ENCODE peak calls at places on chromosomes 3 and 15, in seven cellular contexts. C, V, H, K, I, S and P are unnamed samples.
A peak's percentile ranks its signal among the peaks of the same experiment; 100 is the strongest.

GRCh38 chr3:171851685-171852084 is 8.5 kb downstream of the TMEM212 start:
- DNase-seq in K (peak; percentile 31), V (no peak), I (no peak), S (no peak), C (no peak), H (no peak), P (no peak)

GRCh38 chr15:70029297-70029701 is 68.4 kb downstream of the TLE3 start:
- DNase-seq in S (no peak), K (no peak), V (no peak), C (no peak), H (no peak), I (no peak), P (no peak)

GRCh38 chr15:64864080-64864479 is 22.4 kb downstream of the PLEKHO2 start:
- DNase-seq in S (no peak), V (no peak), I (no peak), C (no peak), H (no peak), K (no peak), P (no peak)

GRCh38 chr15:90701880-90702630 is 15.1 kb upstream of the BLM start:
- DNase-seq in I (peak; percentile 49), K (peak; percentile 83), C (no peak), H (no peak), S (peak; percentile 27), V (no peak), P (no peak)

GRCh38 chr15:20346082-20346805 is 195.4 kb downstream of the GOLGA6L6 start:
- DNase-seq in C (no peak), I (peak; percentile 15), V (no peak), K (no peak), H (no peak), S (no peak), P (no peak)

GRCh38 chr15:100602822-100603393 is 519 bp downstream of the ASB7 start:
- DNase-seq in C (no peak), V (peak; percentile 54), I (no peak), S (peak; percentile 9), H (peak; percentile 46), K (peak; percentile 23), P (no peak)

GRCh38 chr3:96449803-96450202 is 364.6 kb upstream of the EPHA6 start:
- DNase-seq in K (no peak), I (no peak), C (no peak), V (peak; percentile 94), H (no peak), S (no peak), P (no peak)

GRCh38 chr3:14774431-14774830 is 44.3 kb upstream of the FGD5 start:
- DNase-seq in S (no peak), C (no peak), I (no peak), H (no peak), V (no peak), K (no peak), P (peak; percentile 52)

GRCh38 chr3:48187579-48188265 is 495 bp downstream of the CDC25A start:
- DNase-seq in S (no peak), H (no peak), K (no peak), I (peak; percentile 58), V (no peak), C (no peak), P (no peak)

GRCh38 chr3:37962906-37963486 is 27.6 kb upstream of the VILL start:
- DNase-seq in H (no peak), C (no peak), I (no peak), V (no peak), K (no peak), S (no peak), P (peak; percentile 25)